ENCODE peak calls at places on chromosomes 16 and 17, in six cellular contexts. One of them, this sample, is unnamed. For H3K4me1, the result is how much of the 10 kb centered on the place peaks cover.

GRCh38 chr16:21638573-21638975 is 13.8 kb downstream of the IGSF6 start:
- DNase-seq in colonic mucosa: no peak
- DNase-seq in heart left ventricle: no peak
- DNase-seq in SK-N-SH: no peak
- DNase-seq in transverse colon: no peak
- DNase-seq in prostate gland: no peak
- DNase-seq in this sample: no peak

GRCh38 chr16:66523861-66524354 is 26.0 kb downstream of the TK2 start:
- DNase-seq in colonic mucosa: no peak
- DNase-seq in heart left ventricle: no peak
- DNase-seq in SK-N-SH: no peak
- DNase-seq in transverse colon: peak
- DNase-seq in prostate gland: no peak
- DNase-seq in this sample: no peak

GRCh38 chr16:12061336-12062055 is 85.0 kb downstream of the SNX29 start:
- DNase-seq in colonic mucosa: no peak
- DNase-seq in heart left ventricle: no peak
- DNase-seq in SK-N-SH: no peak
- DNase-seq in transverse colon: no peak
- DNase-seq in prostate gland: no peak
- DNase-seq in this sample: no peak

GRCh38 chr17:2792541-2793169 is 3.6 kb upstream of the RAP1GAP2 start:
- DNase-seq in colonic mucosa: no peak
- DNase-seq in heart left ventricle: no peak
- DNase-seq in SK-N-SH: no peak
- DNase-seq in transverse colon: no peak
- DNase-seq in prostate gland: no peak
- DNase-seq in this sample: no peak

GRCh38 chr17:78933959-78934568 is 8.9 kb upstream of the TIMP2 start:
- DNase-seq in colonic mucosa: peak
- DNase-seq in heart left ventricle: peak
- DNase-seq in SK-N-SH: peak
- DNase-seq in transverse colon: peak
- DNase-seq in prostate gland: peak
- DNase-seq in this sample: peak

GRCh38 chr17:13986855-13987254 is 82.4 kb upstream of the COX10 start:
- DNase-seq in colonic mucosa: no peak
- DNase-seq in heart left ventricle: no peak
- DNase-seq in SK-N-SH: no peak
- DNase-seq in transverse colon: no peak
- DNase-seq in prostate gland: no peak
- DNase-seq in this sample: no peak

GRCh38 chr16:55540221-55540620 is 26.3 kb upstream of the CAPNS2 start:
- DNase-seq in colonic mucosa: no peak
- DNase-seq in heart left ventricle: no peak
- DNase-seq in SK-N-SH: no peak
- DNase-seq in transverse colon: no peak
- DNase-seq in prostate gland: no peak
- DNase-seq in this sample: no peak

GRCh38 chr17:10698116-10698818 is 873 bp downstream of the ADPRM start:
- DNase-seq in colonic mucosa: no peak
- DNase-seq in heart left ventricle: no peak
- DNase-seq in SK-N-SH: peak
- DNase-seq in transverse colon: no peak
- DNase-seq in prostate gland: peak
- DNase-seq in this sample: peak

GRCh38 chr16:78396046-78396445 is 296.6 kb downstream of the WWOX start:
- DNase-seq in colonic mucosa: no peak
- DNase-seq in heart left ventricle: no peak
- DNase-seq in SK-N-SH: peak
- DNase-seq in transverse colon: no peak
- DNase-seq in prostate gland: no peak
- DNase-seq in this sample: no peak

GRCh38 chr16:74757347-74757746 is 17.3 kb downstream of the FA2H start:
- DNase-seq in colonic mucosa: no peak
- DNase-seq in heart left ventricle: no peak
- DNase-seq in SK-N-SH: no peak
- DNase-seq in transverse colon: no peak
- DNase-seq in prostate gland: no peak
- DNase-seq in this sample: no peak

GRCh38 chr16:74760007-74760767 is 14.4 kb downstream of the FA2H start:
- DNase-seq in colonic mucosa: no peak
- DNase-seq in heart left ventricle: no peak
- DNase-seq in SK-N-SH: no peak
- DNase-seq in transverse colon: no peak
- DNase-seq in prostate gland: no peak
- DNase-seq in this sample: no peak

GRCh38 chr16:74758801-74759200 is 15.8 kb downstream of the FA2H start:
- DNase-seq in colonic mucosa: no peak
- DNase-seq in heart left ventricle: no peak
- DNase-seq in SK-N-SH: no peak
- DNase-seq in transverse colon: no peak
- DNase-seq in prostate gland: no peak
- DNase-seq in this sample: no peak

GRCh38 chr16:74759564-74759963 is 15.1 kb downstream of the FA2H start:
- DNase-seq in colonic mucosa: no peak
- DNase-seq in heart left ventricle: no peak
- DNase-seq in SK-N-SH: no peak
- DNase-seq in transverse colon: no peak
- DNase-seq in prostate gland: no peak
- DNase-seq in this sample: no peak

GRCh38 chr16:74761665-74762064 is 13.0 kb downstream of the FA2H start:
- DNase-seq in colonic mucosa: no peak
- DNase-seq in heart left ventricle: no peak
- DNase-seq in SK-N-SH: no peak
- DNase-seq in transverse colon: no peak
- DNase-seq in prostate gland: no peak
- DNase-seq in this sample: no peak
- TF ChIP-seq CTCF in colonic mucosa: no peak
- TF ChIP-seq CTCF in heart left ventricle: no peak
- TF ChIP-seq CTCF in SK-N-SH: no peak
- TF ChIP-seq CTCF in transverse colon: no peak
- TF ChIP-seq CTCF in prostate gland: no peak
- TF ChIP-seq CTCF in this sample: no peak

GRCh38 chr16:1614226-1615102 is 2.3 kb downstream of the CRAMP1 start:
- DNase-seq in colonic mucosa: peak
- DNase-seq in heart left ventricle: no peak
- DNase-seq in SK-N-SH: peak
- DNase-seq in transverse colon: peak
- DNase-seq in prostate gland: peak
- DNase-seq in this sample: no peak
- H3K4me3 ChIP-seq in colonic mucosa: peak
- H3K4me3 ChIP-seq in heart left ventricle: peak
- H3K4me3 ChIP-seq in SK-N-SH: peak
- H3K4me3 ChIP-seq in transverse colon: peak
- H3K4me3 ChIP-seq in prostate gland: peak
- H3K4me3 ChIP-seq in this sample: peak

GRCh38 chr17:81125573-81126081 is 39.7 kb upstream of the PVALEF start:
- DNase-seq in colonic mucosa: no peak
- DNase-seq in heart left ventricle: no peak
- DNase-seq in SK-N-SH: no peak
- DNase-seq in transverse colon: no peak
- DNase-seq in prostate gland: no peak
- DNase-seq in this sample: no peak
- H3K4me1 ChIP-seq in colonic mucosa: under half
- H3K4me1 ChIP-seq in heart left ventricle: under half
- H3K4me1 ChIP-seq in SK-N-SH: under half
- H3K4me1 ChIP-seq in transverse colon: under half
- H3K4me1 ChIP-seq in prostate gland: under half
- H3K4me1 ChIP-seq in this sample: under half

GRCh38 chr16:89168381-89169189 is 3.0 kb upstream of the CDH15 start:
- DNase-seq in colonic mucosa: no peak
- DNase-seq in heart left ventricle: no peak
- DNase-seq in SK-N-SH: no peak
- DNase-seq in transverse colon: no peak
- DNase-seq in prostate gland: no peak
- DNase-seq in this sample: no peak
- TF ChIP-seq CTCF in colonic mucosa: no peak
- TF ChIP-seq CTCF in heart left ventricle: no peak
- TF ChIP-seq CTCF in SK-N-SH: peak
- TF ChIP-seq CTCF in transverse colon: no peak
- TF ChIP-seq CTCF in prostate gland: no peak
- TF ChIP-seq CTCF in this sample: no peak

DNA sequence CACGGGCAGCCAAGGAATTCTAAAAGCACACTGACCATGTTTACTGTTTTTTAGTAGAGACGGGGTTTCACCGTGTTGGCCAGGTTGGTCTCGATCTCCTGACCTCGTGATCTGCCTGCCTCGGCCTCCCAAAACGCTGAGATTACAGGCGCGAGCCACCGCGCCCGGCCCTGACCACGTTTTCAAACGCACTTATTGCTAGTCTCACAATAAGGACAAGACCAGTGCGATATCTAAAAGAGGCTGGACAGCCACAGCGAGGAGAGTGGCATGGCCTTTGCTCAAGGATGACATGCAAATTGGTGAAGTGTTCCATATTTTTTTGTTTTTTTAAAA is 35.0 kb upstream of the CLEC18B start:
- DNase-seq in colonic mucosa: no peak
- DNase-seq in heart left ventricle: no peak
- DNase-seq in SK-N-SH: no peak
- DNase-seq in transverse colon: no peak
- DNase-seq in prostate gland: no peak
- DNase-seq in this sample: no peak
- H3K4me3 ChIP-seq in colonic mucosa: no peak
- H3K4me3 ChIP-seq in heart left ventricle: no peak
- H3K4me3 ChIP-seq in SK-N-SH: no peak
- H3K4me3 ChIP-seq in transverse colon: no peak
- H3K4me3 ChIP-seq in prostate gland: no peak
- H3K4me3 ChIP-seq in this sample: no peak

GRCh38 chr16:57808589-57808988 is 6.3 kb upstream of the KIFC3 start:
- DNase-seq in colonic mucosa: no peak
- DNase-seq in heart left ventricle: no peak
- DNase-seq in SK-N-SH: no peak
- DNase-seq in transverse colon: no peak
- DNase-seq in prostate gland: no peak
- DNase-seq in this sample: no peak
- H3K4me1 ChIP-seq in colonic mucosa: under half
- H3K4me1 ChIP-seq in heart left ventricle: under half
- H3K4me1 ChIP-seq in SK-N-SH: under half
- H3K4me1 ChIP-seq in transverse colon: under half
- H3K4me1 ChIP-seq in prostate gland: under half
- H3K4me1 ChIP-seq in this sample: under half

GRCh38 chr17:15363702-15364101 is 22.3 kb upstream of the TEKT3 start:
- DNase-seq in colonic mucosa: no peak
- DNase-seq in heart left ventricle: no peak
- DNase-seq in SK-N-SH: no peak
- DNase-seq in transverse colon: no peak
- DNase-seq in prostate gland: no peak
- DNase-seq in this sample: no peak
- TF ChIP-seq CTCF in colonic mucosa: no peak
- TF ChIP-seq CTCF in heart left ventricle: no peak
- TF ChIP-seq CTCF in SK-N-SH: no peak
- TF ChIP-seq CTCF in transverse colon: no peak
- TF ChIP-seq CTCF in prostate gland: no peak
- TF ChIP-seq CTCF in this sample: no peak

DNA sequence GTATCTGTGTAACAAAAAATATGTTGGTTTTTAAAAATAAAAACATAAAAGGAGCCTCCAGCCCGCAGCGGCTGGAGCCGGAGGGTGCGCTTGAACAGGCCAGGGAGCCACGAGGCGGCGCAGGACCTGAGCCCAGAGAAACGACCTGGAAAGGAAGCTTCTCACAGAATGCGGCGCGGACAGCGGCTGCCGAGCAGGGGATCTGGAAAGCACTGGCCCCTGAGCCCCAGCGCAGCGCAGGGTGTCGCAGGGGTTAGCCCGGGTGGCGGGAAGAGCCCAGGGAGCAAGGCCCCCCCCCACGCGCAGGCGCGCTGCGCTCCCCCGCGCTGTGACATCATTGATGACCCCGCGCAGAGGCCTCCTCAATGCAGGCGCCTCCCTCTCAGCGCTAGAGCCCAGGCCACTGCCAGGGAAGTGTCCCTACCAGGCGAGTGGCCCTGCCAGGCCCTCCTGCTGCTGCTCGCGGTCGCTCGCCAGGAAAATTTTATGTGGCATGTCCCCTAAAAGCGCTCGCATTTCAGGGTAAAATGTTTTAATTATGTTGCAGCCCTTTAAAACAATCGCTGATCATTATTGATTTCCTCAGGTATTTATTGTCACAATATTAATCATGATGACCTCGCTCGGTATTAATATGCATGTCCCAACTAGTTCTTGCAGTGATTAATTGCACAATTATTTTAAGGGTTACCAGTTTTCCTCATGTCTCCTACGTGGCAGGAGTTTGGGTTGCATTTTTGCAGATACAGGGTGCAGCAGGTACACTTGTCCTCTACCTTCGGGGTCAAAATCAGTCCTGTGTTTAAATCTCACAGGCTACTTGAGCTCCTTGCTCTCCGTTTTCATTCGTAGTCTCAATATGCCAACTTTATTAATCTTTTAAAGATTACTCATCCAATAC is 134.2 kb downstream of the USP22 start:
- DNase-seq in colonic mucosa: peak
- DNase-seq in heart left ventricle: peak
- DNase-seq in SK-N-SH: peak
- DNase-seq in transverse colon: peak
- DNase-seq in prostate gland: peak
- DNase-seq in this sample: peak
- H3K4me3 ChIP-seq in colonic mucosa: peak
- H3K4me3 ChIP-seq in heart left ventricle: peak
- H3K4me3 ChIP-seq in SK-N-SH: peak
- H3K4me3 ChIP-seq in transverse colon: peak
- H3K4me3 ChIP-seq in prostate gland: peak
- H3K4me3 ChIP-seq in this sample: peak

This sample was measured in gastrocnemius medialis.